ENCODE peak calls at places on chromosome 14, in eight cellular contexts. Q is foreskin melanocyte; H is GM04503; A is activated CD4-positive, alpha-beta T cell treated with anti-CD3 and anti-CD28 coated beads, Interleukin-2, amount 50 U/mL, for 4 hours; L is AG09319; E is NCI-H1694; I is hippocampal formation; K is NCI-H1092 treated with DMSO at 0.1 percent for 48 hours. F is an unnamed sample.

GRCh38 chr14:94970937-94971730 is 186.2 kb downstream of the DICER1 start:
- DNase-seq in Q (no peak), H (peak), A (no peak), L (no peak), E (no peak), I (no peak), K (no peak), F (no peak)

GRCh38 chr14:54085841-54086240 is 129.2 kb upstream of the BMP4 start:
- DNase-seq in Q (no peak), H (no peak), A (no peak), L (no peak), E (no peak), I (no peak), K (no peak), F (no peak)

GRCh38 chr14:38389666-38390065 is 133.8 kb upstream of the CLEC14A start:
- DNase-seq in Q (no peak), H (peak), A (no peak), L (peak), E (peak), I (no peak), K (no peak), F (peak)

GRCh38 chr14:65149116-65149515 is 46.8 kb upstream of the MAX start:
- DNase-seq in Q (no peak), H (no peak), A (no peak), L (no peak), E (no peak), I (no peak), K (no peak), F (no peak)

GRCh38 chr14:77140937-77141591 is 527 bp downstream of the ZDHHC22 start:
- DNase-seq in Q (no peak), H (no peak), A (no peak), L (no peak), E (no peak), I (peak), K (peak), F (peak)

GRCh38 chr14:89212386-89213235 is 204.4 kb downstream of the FOXN3 start:
- DNase-seq in Q (no peak), H (no peak), A (no peak), L (no peak), E (no peak), I (no peak), K (peak), F (peak)

GRCh38 chr14:22513066-22513812 is 75.8 kb downstream of the DAD1 start:
- DNase-seq in Q (no peak), H (no peak), A (no peak), L (no peak), E (no peak), I (no peak), K (no peak), F (no peak)

GRCh38 chr14:96104469-96105057 is 65.4 kb downstream of the C14orf132 start:
- DNase-seq in Q (no peak), H (peak), A (no peak), L (peak), E (no peak), I (no peak), K (no peak), F (peak)

GRCh38 chr14:60168841-60169240 is 3.6 kb upstream of the DHRS7 start:
- DNase-seq in Q (no peak), H (no peak), A (no peak), L (no peak), E (no peak), I (no peak), K (no peak), F (no peak)

GRCh38 chr14:33098016-33098415 is 159.3 kb downstream of the NPAS3 start:
- DNase-seq in Q (no peak), H (no peak), A (no peak), L (no peak), E (no peak), I (no peak), K (no peak), F (no peak)

GRCh38 chr14:23057757-23058653 is 685 bp upstream of the CDH24 start:
- DNase-seq in Q (peak), H (no peak), A (peak), L (peak), E (no peak), I (no peak), K (no peak), F (no peak)

GRCh38 chr14:89660183-89660582 is 243.2 kb upstream of the FOXN3 start:
- DNase-seq in Q (no peak), H (peak), A (no peak), L (no peak), E (peak), I (no peak), K (no peak), F (no peak)

GRCh38 chr14:74019408-74019714 is 212 bp downstream of the BBOF1 start:
- DNase-seq in Q (no peak), H (no peak), A (no peak), L (no peak), E (no peak), I (no peak), K (no peak), F (no peak)

GRCh38 chr14:68857671-68858070 is 64.8 kb upstream of the ZFP36L1 start:
- DNase-seq in Q (no peak), H (no peak), A (no peak), L (no peak), E (no peak), I (no peak), K (no peak), F (no peak)

GRCh38 chr14:104094709-104095425 is 9.4 kb downstream of the ASPG start:
- DNase-seq in Q (no peak), H (no peak), A (peak), L (no peak), E (peak), I (peak), K (peak), F (peak)

GRCh38 chr14:103393687-103394626 is 8.7 kb downstream of the MARK3 start:
- DNase-seq in Q (no peak), H (no peak), A (no peak), L (no peak), E (peak), I (no peak), K (peak), F (no peak)

GRCh38 chr14:95394981-95395737 is 75.5 kb upstream of the CLMN start:
- DNase-seq in Q (no peak), H (no peak), A (no peak), L (no peak), E (no peak), I (no peak), K (no peak), F (no peak)

GRCh38 chr14:60561845-60562746 is 53.1 kb downstream of the SIX6 start:
- DNase-seq in Q (peak), H (no peak), A (no peak), L (no peak), E (peak), I (peak), K (peak), F (peak)

F was measured in NCI-H524.